ENCODE peak calls at places on chromosomes 7 and 10, in five cellular contexts. N, A, L, K and M are unnamed samples. For H3K9me3 and H3K4me1, the result is how much of the 10 kb centered on the place peaks cover.

GRCh38 chr10:87973635-87974034 is 110.2 kb downstream of the PTEN start:
- DNase-seq in N (no peak), A (no peak), L (no peak), K (no peak), M (no peak)

GRCh38 chr10:121500591-121501341 is 97.5 kb downstream of the FGFR2 start:
- DNase-seq in N (no peak), A (no peak), L (no peak), K (no peak), M (no peak)

GRCh38 chr10:77566914-77567566 is 70.6 kb downstream of the KCNMA1 start:
- DNase-seq in A (no peak), L (no peak), K (no peak), N (no peak), M (no peak)

GRCh38 chr7:24175603-24176002 is 108.4 kb upstream of the NPY start:
- DNase-seq in K (no peak), N (no peak), A (no peak), L (no peak), M (no peak)

GRCh38 chr7:80879849-80880248 is 39.0 kb downstream of the SEMA3C start:
- DNase-seq in A (no peak), K (no peak), L (no peak), N (no peak), M (no peak)

GRCh38 chr10:51894752-51895151 is 195.4 kb upstream of the CSTF2T start:
- DNase-seq in N (no peak), K (no peak), L (no peak), A (no peak), M (no peak)

GRCh38 chr10:98170249-98171117 is 36.0 kb downstream of the R3HCC1L start:
- DNase-seq in K (peak), A (no peak), N (peak), L (no peak), M (no peak)

GRCh38 chr10:116444527-116445142 is 17.0 kb downstream of the PNLIPRP3 start:
- DNase-seq in A (no peak), N (peak), K (no peak), L (no peak), M (no peak)

GRCh38 chr7:23654508-23654907 is 25.5 kb upstream of the FAM221A start:
- DNase-seq in L (no peak), A (no peak), N (peak), K (peak), M (no peak)

GRCh38 chr10:45417746-45418145 is 43.7 kb downstream of the ALOX5 start:
- DNase-seq in K (no peak), A (no peak), L (no peak), N (no peak), M (no peak)
- TF ChIP-seq POLR2A in K (no peak), A (no peak), L (no peak), N (no peak), M (no peak)

DNA sequence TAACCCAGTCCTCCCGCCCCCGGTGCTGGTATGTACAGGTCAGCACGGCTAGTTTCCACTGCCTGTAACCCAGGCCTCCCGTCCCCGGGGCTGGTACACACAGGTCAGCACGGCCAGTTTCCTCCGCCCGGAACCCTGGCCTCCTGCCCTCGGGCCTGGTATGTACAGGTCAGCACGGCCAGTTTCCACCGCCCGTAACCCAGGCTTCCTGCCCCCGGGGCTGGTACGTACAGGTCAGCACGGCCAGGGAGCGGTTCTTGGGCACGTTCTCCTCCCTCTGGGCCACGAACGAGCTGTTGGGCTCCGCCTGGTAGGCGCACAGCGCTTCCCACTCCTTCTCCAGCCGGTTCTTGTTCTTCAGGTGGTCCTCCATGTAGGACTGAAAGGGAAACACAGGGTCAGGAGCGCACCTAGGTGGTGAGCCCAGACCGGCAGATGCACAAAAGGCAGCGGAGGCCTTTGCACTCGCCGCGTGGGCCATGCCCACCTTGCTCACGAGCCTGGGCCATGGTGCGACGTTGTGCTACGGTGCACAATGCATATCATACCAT is 284.4 kb downstream of the DNAJB6 start:
- DNase-seq in N (no peak), A (peak), K (no peak), L (no peak), M (no peak)
- H3K9me3 ChIP-seq in N (under half), A (under half), K (under half), L (under half), M (under half)

GRCh38 chr10:112448903-112449302 is 1.9 kb downstream of the VTI1A start:
- DNase-seq in N (no peak), A (no peak), L (no peak), K (no peak), M (no peak)
- H3K4me1 ChIP-seq in N (under half), A (under half), L (under half), K (under half), M (under half)

DNA sequence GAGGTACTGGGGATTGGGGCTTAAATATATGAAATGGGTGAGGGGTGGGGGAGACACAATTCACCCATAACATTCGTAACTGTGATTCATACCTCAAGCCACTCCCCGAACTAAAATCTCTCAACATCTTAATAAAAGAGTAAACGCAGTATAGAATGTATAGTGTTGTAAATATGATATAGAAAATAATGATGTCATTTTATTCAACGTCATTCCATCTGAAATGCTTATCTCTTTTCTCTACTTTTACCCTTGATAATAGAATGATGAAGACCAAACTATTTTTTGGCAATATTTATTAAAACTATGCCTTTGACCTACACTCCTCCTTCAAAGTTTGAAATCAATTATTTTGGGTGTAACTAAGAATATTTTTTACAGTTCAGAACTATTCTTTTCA is 36.4 kb downstream of the FRA10AC1 start:
- DNase-seq in L (no peak), K (no peak), N (no peak), A (no peak), M (no peak)
- TF ChIP-seq POLR2A in L (no peak), K (no peak), N (no peak), A (no peak), M (no peak)

DNA sequence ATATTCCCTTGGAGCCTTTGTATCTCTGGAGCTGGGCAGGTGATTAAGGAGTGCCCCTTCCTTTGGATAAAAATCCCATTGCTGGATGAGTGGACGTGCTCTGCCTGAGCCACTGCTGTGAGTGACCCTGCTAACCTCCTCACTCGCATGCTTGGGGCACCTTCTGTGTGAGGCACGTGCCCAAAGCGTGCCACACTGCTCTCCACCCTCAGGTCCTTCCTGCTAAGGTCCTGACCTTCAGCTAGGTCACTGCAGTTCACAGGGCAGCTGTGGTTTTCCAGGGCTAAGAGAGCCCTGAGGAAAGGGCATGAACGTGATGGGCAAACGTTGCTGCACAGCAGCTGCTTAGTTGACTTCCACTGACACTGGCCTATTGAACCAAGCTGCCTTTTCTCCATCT is 204.4 kb upstream of the COBL start:
- DNase-seq in K (no peak), L (no peak), A (no peak), N (no peak), M (peak)
- H3K9me3 ChIP-seq in K (under half), L (under half), A (under half), N (under half), M (under half)

DNA sequence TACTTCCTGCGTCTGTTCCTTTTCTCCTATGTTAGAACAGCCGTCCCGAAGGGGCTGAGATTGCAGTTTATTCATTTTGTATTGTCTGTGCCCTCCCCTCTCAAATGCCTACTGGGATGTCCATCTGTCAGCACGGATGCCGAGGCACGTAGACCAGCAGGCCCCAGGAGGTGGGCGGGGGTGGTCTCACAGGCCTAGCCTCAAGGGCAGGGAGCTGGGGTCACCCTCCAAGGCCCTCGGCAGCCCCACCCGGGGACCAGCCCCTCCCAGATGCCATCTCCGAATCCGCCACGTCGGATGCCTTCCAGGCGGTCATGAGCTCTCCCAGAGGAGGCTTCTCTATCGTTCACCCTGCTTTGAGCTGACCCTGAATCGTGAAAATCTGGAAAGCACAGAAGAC is 59.7 kb downstream of the ELFN1 start:
- DNase-seq in L (no peak), N (no peak), A (no peak), K (no peak), M (no peak)
- H3K4me1 ChIP-seq in L (under half), N (under half), A (under half), K (under half), M (under half)

DNA sequence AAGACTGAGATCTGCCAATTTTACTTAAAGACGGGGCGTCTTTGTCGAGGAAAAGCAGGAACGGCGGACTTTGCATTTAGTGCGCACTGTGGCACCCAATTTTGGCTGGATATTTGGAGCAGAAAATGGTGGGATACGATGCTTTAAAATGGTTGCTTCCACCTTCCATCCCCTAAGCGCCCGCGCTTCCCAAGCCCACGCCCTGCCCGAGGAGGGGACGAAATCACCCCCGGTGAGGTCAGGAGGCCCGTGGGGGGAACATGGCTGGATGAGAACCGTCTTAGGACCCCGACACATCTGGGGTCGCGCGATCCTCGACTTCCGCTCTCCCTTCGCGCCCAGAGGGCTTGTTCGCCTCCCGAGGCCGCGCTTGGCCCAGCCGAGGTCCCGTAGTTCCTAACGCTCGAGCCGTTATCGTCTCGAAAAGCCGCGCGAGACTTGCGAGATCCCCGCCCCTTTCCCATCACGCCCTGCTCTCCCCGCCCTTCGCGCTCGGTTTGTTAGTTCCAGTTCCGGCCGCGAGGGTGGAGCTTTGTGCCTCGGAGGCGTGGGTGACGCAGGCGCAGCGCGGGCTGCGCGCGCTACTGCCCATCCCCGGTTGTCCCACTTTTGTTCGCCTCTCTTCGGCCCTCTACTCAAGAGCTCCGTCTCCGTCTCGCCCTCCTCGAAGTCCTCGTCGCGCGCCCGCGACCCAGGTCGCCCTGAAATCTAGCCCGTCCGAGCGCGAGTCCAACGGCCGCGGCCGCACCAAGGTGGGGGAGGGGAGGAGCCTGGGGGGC is at the start of gene SRRT:
- DNase-seq in N (peak), A (peak), K (peak), L (peak), M (peak)
- TF ChIP-seq POLR2A in N (peak), A (peak), K (no peak), L (peak), M (peak)

GRCh38 chr10:37952051-37952815 is 24.2 kb downstream of the ZNF25 start:
- DNase-seq in A (no peak), K (no peak), L (no peak), N (no peak), M (no peak)

GRCh38 chr10:37960738-37961137 is 15.7 kb downstream of the ZNF25 start:
- DNase-seq in L (no peak), N (no peak), A (no peak), K (no peak), M (no peak)

GRCh38 chr10:37952926-37953325 is 23.5 kb downstream of the ZNF25 start:
- DNase-seq in L (no peak), A (no peak), N (no peak), K (no peak), M (no peak)

GRCh38 chr10:37957841-37958240 is 18.6 kb downstream of the ZNF25 start:
- DNase-seq in K (no peak), A (no peak), N (no peak), L (no peak), M (no peak)
- H3K9me3 ChIP-seq in K (under half), A (under half), N (under half), L (under half), M (under half)

GRCh38 chr7:36192050-36192824 is 39.2 kb downstream of the EEPD1 start:
- DNase-seq in A (no peak), L (no peak), N (no peak), K (no peak), M (no peak)
- H3K4me1 ChIP-seq in A (under half), L (under half), N (under half), K (under half), M (under half)